ENCODE peak calls at places on chromosome 15, in ten cellular contexts. Y, F, Z, R, H, M, S, V, T and W are unnamed samples.

GRCh38 chr15:34693053-34693744 is 61.6 kb downstream of the GJD2 start:
- DNase-seq in Y (peak), F (no peak), Z (no peak), R (no peak), H (no peak), M (peak), S (no peak), V (no peak), T (no peak), W (peak)

GRCh38 chr15:52151353-52151752 is 38.8 kb upstream of the BCL2L10 start:
- DNase-seq in Y (no peak), F (no peak), Z (no peak), R (no peak), H (no peak), M (no peak), S (no peak), V (no peak), T (no peak), W (no peak)

GRCh38 chr15:23877502-23878412 is 190.7 kb upstream of the NDN start:
- DNase-seq in Y (peak), F (no peak), Z (peak), R (peak), H (peak), M (no peak), S (no peak), V (peak), T (no peak), W (no peak)

GRCh38 chr15:77025471-77025901 is 30.6 kb downstream of the PSTPIP1 start:
- DNase-seq in Y (no peak), F (no peak), Z (no peak), R (no peak), H (peak), M (no peak), S (no peak), V (no peak), T (no peak), W (no peak)

GRCh38 chr15:50970524-50970923 is 62.0 kb downstream of the AP4E1 start:
- DNase-seq in Y (no peak), F (no peak), Z (no peak), R (no peak), H (no peak), M (no peak), S (no peak), V (no peak), T (no peak), W (no peak)

GRCh38 chr15:85946986-85947385 is 132.7 kb upstream of the AGBL1 start:
- DNase-seq in Y (no peak), F (no peak), Z (no peak), R (no peak), H (no peak), M (no peak), S (no peak), V (no peak), T (no peak), W (no peak)

GRCh38 chr15:63599401-63600000 is 2.3 kb downstream of the FBXL22 start:
- DNase-seq in Y (peak), F (no peak), Z (peak), R (peak), H (peak), M (no peak), S (no peak), V (peak), T (peak), W (peak)

GRCh38 chr15:66873856-66874255 is 171.8 kb downstream of the SMAD6 start:
- DNase-seq in Y (no peak), F (no peak), Z (no peak), R (no peak), H (no peak), M (no peak), S (no peak), V (no peak), T (no peak), W (no peak)

GRCh38 chr15:70219256-70219919 is 121.7 kb upstream of the TLE3 start:
- DNase-seq in Y (no peak), F (no peak), Z (no peak), R (no peak), H (no peak), M (no peak), S (no peak), V (no peak), T (no peak), W (no peak)

GRCh38 chr15:57446393-57446792 is 70.1 kb downstream of the CGNL1 start:
- DNase-seq in Y (no peak), F (no peak), Z (no peak), R (no peak), H (no peak), M (no peak), S (no peak), V (no peak), T (no peak), W (no peak)

GRCh38 chr15:29107291-29107890 is 162.2 kb downstream of the NSMCE3 start:
- DNase-seq in Y (no peak), F (no peak), Z (no peak), R (no peak), H (no peak), M (no peak), S (no peak), V (no peak), T (no peak), W (no peak)

GRCh38 chr15:64589435-64590084 is 129.2 kb downstream of the ZNF609 start:
- DNase-seq in Y (no peak), F (no peak), Z (no peak), R (no peak), H (no peak), M (no peak), S (no peak), V (no peak), T (no peak), W (no peak)

GRCh38 chr15:33789141-33789540 is 179.2 kb upstream of the CHRM5 start:
- DNase-seq in Y (peak), F (no peak), Z (peak), R (no peak), H (no peak), M (no peak), S (no peak), V (no peak), T (peak), W (no peak)

GRCh38 chr15:88142141-88142540 is 114.4 kb downstream of the NTRK3 start:
- DNase-seq in Y (no peak), F (no peak), Z (no peak), R (no peak), H (no peak), M (no peak), S (no peak), V (no peak), T (no peak), W (no peak)

GRCh38 chr15:70762469-70763119 is 764 bp downstream of the UACA start:
- DNase-seq in Y (peak), F (no peak), Z (peak), R (peak), H (peak), M (no peak), S (no peak), V (peak), T (peak), W (peak)

GRCh38 chr15:64923546-64923945 is 11.8 kb downstream of the ANKDD1A start:
- DNase-seq in Y (no peak), F (no peak), Z (no peak), R (no peak), H (no peak), M (no peak), S (no peak), V (no peak), T (no peak), W (no peak)

GRCh38 chr15:42157981-42158765 is 1.7 kb upstream of the PLA2G4F start:
- DNase-seq in Y (peak), F (no peak), Z (peak), R (no peak), H (no peak), M (peak), S (no peak), V (no peak), T (peak), W (peak)

GRCh38 chr15:58086479-58086878 is 21.0 kb upstream of the ALDH1A2 start:
- DNase-seq in Y (peak), F (no peak), Z (no peak), R (no peak), H (no peak), M (no peak), S (no peak), V (no peak), T (peak), W (peak)

GRCh38 chr15:89358435-89358754 is 23.8 kb upstream of the POLG start:
- DNase-seq in Y (no peak), F (no peak), Z (no peak), R (no peak), H (no peak), M (no peak), S (no peak), V (no peak), T (no peak), W (no peak)
- H3K4me3 ChIP-seq in Y (no peak), F (no peak), Z (no peak), R (peak), H (no peak), M (peak), S (no peak), V (peak), T (peak), W (peak)

GRCh38 chr15:83200589-83200988 is 7.0 kb downstream of the HDGFL3 start:
- DNase-seq in Y (no peak), F (no peak), Z (no peak), R (no peak), H (no peak), M (no peak), S (no peak), V (no peak), T (peak), W (no peak)

GRCh38 chr15:83194527-83194926 is 13.1 kb downstream of the HDGFL3 start:
- DNase-seq in Y (no peak), F (no peak), Z (no peak), R (no peak), H (no peak), M (no peak), S (no peak), V (no peak), T (no peak), W (no peak)

GRCh38 chr15:83200162-83200561 is 7.5 kb downstream of the HDGFL3 start:
- DNase-seq in Y (no peak), F (no peak), Z (peak), R (no peak), H (no peak), M (peak), S (no peak), V (no peak), T (peak), W (no peak)

GRCh38 chr15:83199288-83199687 is 8.3 kb downstream of the HDGFL3 start:
- DNase-seq in Y (no peak), F (no peak), Z (no peak), R (no peak), H (no peak), M (no peak), S (no peak), V (no peak), T (no peak), W (no peak)

GRCh38 chr15:83198476-83198875 is 9.1 kb downstream of the HDGFL3 start:
- DNase-seq in Y (no peak), F (no peak), Z (no peak), R (no peak), H (no peak), M (no peak), S (no peak), V (no peak), T (no peak), W (no peak)
- H3K4me3 ChIP-seq in Y (no peak), F (no peak), Z (no peak), R (no peak), H (no peak), M (no peak), S (no peak), V (no peak), T (no peak), W (no peak)

GRCh38 chr15:78808550-78808949 is 2.7 kb downstream of the ADAMTS7 start:
- DNase-seq in Y (peak), F (no peak), Z (peak), R (peak), H (no peak), M (no peak), S (no peak), V (no peak), T (peak), W (peak)

GRCh38 chr15:78800806-78801205 is 10.5 kb downstream of the ADAMTS7 start:
- DNase-seq in Y (no peak), F (no peak), Z (no peak), R (no peak), H (no peak), M (no peak), S (no peak), V (no peak), T (no peak), W (no peak)

GRCh38 chr15:78800189-78800588 is 11.1 kb downstream of the ADAMTS7 start:
- DNase-seq in Y (no peak), F (no peak), Z (no peak), R (no peak), H (no peak), M (no peak), S (no peak), V (no peak), T (no peak), W (no peak)

GRCh38 chr15:78807359-78807758 is 3.9 kb downstream of the ADAMTS7 start:
- DNase-seq in Y (no peak), F (no peak), Z (no peak), R (no peak), H (no peak), M (no peak), S (no peak), V (no peak), T (no peak), W (no peak)

DNA sequence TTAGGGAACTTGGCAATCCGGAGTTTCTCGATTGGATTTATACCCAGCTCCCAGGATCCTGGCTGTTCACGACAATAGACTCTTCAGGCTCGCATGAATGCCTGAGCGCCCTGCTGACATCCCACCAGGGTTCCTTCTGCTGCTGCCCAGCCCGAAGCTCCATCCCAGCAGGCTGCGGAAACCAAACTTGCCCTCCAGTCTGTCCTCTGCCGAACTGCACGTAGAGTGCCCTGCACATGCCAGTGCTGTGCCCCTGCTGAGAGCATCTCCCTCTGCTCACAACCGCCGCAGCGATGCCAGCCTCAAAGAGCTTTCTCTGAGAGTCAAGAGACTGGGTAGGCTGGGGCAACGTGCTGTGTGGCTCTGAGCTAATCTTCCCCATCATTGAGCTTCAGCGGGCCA is 6.9 kb downstream of the ADAMTS7 start:
- DNase-seq in Y (no peak), F (no peak), Z (no peak), R (no peak), H (no peak), M (no peak), S (no peak), V (no peak), T (no peak), W (no peak)
- H3K4me3 ChIP-seq in Y (no peak), F (no peak), Z (no peak), R (no peak), H (no peak), M (no peak), S (no peak), V (no peak), T (no peak), W (no peak)

DNA sequence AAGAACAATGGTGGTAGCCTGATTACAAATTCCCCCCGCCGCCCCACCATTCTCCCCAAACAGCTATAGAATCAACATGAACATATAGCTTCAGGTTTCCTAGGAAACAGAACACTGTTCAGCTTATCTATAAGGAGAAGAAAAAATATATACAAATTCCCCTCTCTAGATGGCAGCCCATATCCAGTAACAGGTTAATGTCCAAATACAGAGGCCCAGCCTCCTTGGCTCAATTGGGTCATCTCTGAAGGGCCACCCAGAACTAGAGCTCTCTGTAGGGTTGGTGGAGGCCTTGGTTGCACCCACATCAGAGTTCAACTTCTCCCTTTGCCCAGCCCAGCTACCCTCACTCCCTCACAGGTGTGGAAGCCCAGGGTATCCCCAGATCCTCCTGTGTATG is 91.5 kb upstream of the ADAMTS17 start:
- DNase-seq in Y (no peak), F (no peak), Z (no peak), R (no peak), H (no peak), M (no peak), S (no peak), V (no peak), T (no peak), W (peak)
- H3K4me3 ChIP-seq in Y (no peak), F (no peak), Z (no peak), R (no peak), H (no peak), M (no peak), S (no peak), V (no peak), T (no peak), W (no peak)

GRCh38 chr15:74200394-74200793 is 2.2 kb downstream of the STRA6 start:
- DNase-seq in Y (peak), F (no peak), Z (peak), R (peak), H (no peak), M (peak), S (no peak), V (peak), T (peak), W (peak)
- H3K4me3 ChIP-seq in Y (no peak), F (no peak), Z (no peak), R (peak), H (no peak), M (no peak), S (no peak), V (no peak), T (no peak), W (no peak)